ENCODE peak calls at places on chromosome 7, in eight cellular contexts. Q is left lung, I is endodermal cell, N is bronchial epithelial cell, A is fibroblast of lung, V is keratinocyte, J is ascending aorta, W is mesendoderm. C is an unnamed sample.

GRCh38 chr7:46651070-46651469 is 730.0 kb upstream of the IGFBP3 start:
- DNase-seq in Q (no peak), I (no peak), N (peak; percentile 98), A (no peak), V (peak; percentile 92), J (no peak), W (no peak), C (no peak)

GRCh38 chr7:69245646-69246045 is 352.6 kb upstream of the AUTS2 start:
- DNase-seq in Q (no peak), I (no peak), N (no peak), A (no peak), V (no peak), J (no peak), W (peak; percentile 70), C (no peak)

GRCh38 chr7:151094675-151095074 is 8.4 kb downstream of the AGAP3 start:
- DNase-seq in Q (no peak), I (no peak), N (no peak), A (no peak), V (no peak), J (no peak), W (no peak), C (no peak)

GRCh38 chr7:156732091-156732621 is 91.6 kb downstream of the RNF32 start:
- DNase-seq in Q (no peak), I (no peak), N (no peak), A (no peak), V (no peak), J (no peak), W (no peak), C (no peak)

GRCh38 chr7:141286522-141286921 is 212.7 kb downstream of the TMEM178B start:
- DNase-seq in Q (no peak), I (no peak), N (no peak), A (no peak), V (no peak), J (no peak), W (no peak), C (no peak)

GRCh38 chr7:151453326-151453791 is 13.4 kb upstream of the CRYGN start:
- DNase-seq in Q (no peak), I (peak; percentile 56), N (no peak), A (no peak), V (no peak), J (no peak), W (no peak), C (peak; percentile 67)

GRCh38 chr7:30974605-30975256 is 11.0 kb downstream of the GHRHR start:
- DNase-seq in Q (peak; percentile 66), I (peak; percentile 95), N (peak; percentile 48), A (peak; percentile 24), V (no peak), J (peak; percentile 73), W (peak; percentile 83), C (peak; percentile 91)

GRCh38 chr7:91251877-91252276 is 12.4 kb upstream of the FZD1 start:
- DNase-seq in Q (no peak), I (no peak), N (no peak), A (no peak), V (no peak), J (no peak), W (no peak), C (no peak)

GRCh38 chr7:130486114-130486962 is 5.5 kb upstream of the MEST start:
- DNase-seq in Q (peak; percentile 84), I (peak; percentile 96), N (peak; percentile 52), A (peak; percentile 17), V (peak; percentile 15), J (no peak), W (peak; percentile 98), C (peak; percentile 95)

GRCh38 chr7:106862317-106863183 is 2.5 kb upstream of the PIK3CG start:
- DNase-seq in Q (no peak), I (no peak), N (no peak), A (peak; percentile 25), V (no peak), J (no peak), W (no peak), C (no peak)

GRCh38 chr7:28410628-28411578 is 1.4 kb upstream of the CREB5 start:
- DNase-seq in Q (peak; percentile 32), I (peak; percentile 73), N (peak; percentile 89), A (peak; percentile 87), V (no peak), J (peak; percentile 78), W (peak; percentile 72), C (peak; percentile 56)

GRCh38 chr7:23680417-23681405 is 712 bp downstream of the FAM221A start:
- DNase-seq in Q (peak; percentile 69), I (peak; percentile 92), N (peak; percentile 21), A (peak; percentile 60), V (no peak), J (peak; percentile 77), W (peak; percentile 88), C (peak; percentile 80)

GRCh38 chr7:113331155-113331898 is 213.0 kb upstream of the SMIM30 start:
- DNase-seq in Q (no peak), I (peak; percentile 85), N (no peak), A (no peak), V (no peak), J (no peak), W (peak; percentile 73), C (peak; percentile 8)

GRCh38 chr7:149286811-149287400 is 24.9 kb downstream of the ZNF783 start:
- DNase-seq in Q (peak; percentile 19), I (no peak), N (peak; percentile 51), A (no peak), V (no peak), J (no peak), W (no peak), C (no peak)

GRCh38 chr7:21920931-21921330 is 24.8 kb downstream of the CDCA7L start:
- DNase-seq in Q (no peak), I (no peak), N (no peak), A (no peak), V (no peak), J (no peak), W (no peak), C (no peak)

GRCh38 chr7:38580485-38580884 is 50.7 kb downstream of the AMPH start:
- DNase-seq in Q (no peak), I (no peak), N (no peak), A (no peak), V (no peak), J (no peak), W (no peak), C (no peak)

GRCh38 chr7:69162931-69163330 is 435.3 kb upstream of the AUTS2 start:
- DNase-seq in Q (no peak), I (no peak), N (no peak), A (no peak), V (no peak), J (no peak), W (no peak), C (no peak)

GRCh38 chr7:105787071-105787470 is 89.3 kb downstream of the ATXN7L1 start:
- DNase-seq in Q (no peak), I (no peak), N (peak; percentile 87), A (no peak), V (peak; percentile 64), J (no peak), W (no peak), C (no peak)

GRCh38 chr7:94888542-94888941 is 18.9 kb upstream of the PPP1R9A start:
- DNase-seq in Q (no peak), I (no peak), N (peak; percentile 32), A (peak; percentile 14), V (no peak), J (no peak), W (peak; percentile 36), C (no peak)

GRCh38 chr7:129238546-129238945 is 13.7 kb downstream of the AHCYL2 start:
- DNase-seq in Q (no peak), I (no peak), N (no peak), A (no peak), V (no peak), J (no peak), W (no peak), C (no peak)

GRCh38 chr7:121138262-121138933 is 149.9 kb downstream of the CPED1 start:
- DNase-seq in Q (no peak), I (no peak), N (peak; percentile 68), A (peak; percentile 53), V (no peak), J (no peak), W (peak; percentile 30), C (no peak)

GRCh38 chr7:41517771-41518170 is 185.1 kb downstream of the INHBA start:
- DNase-seq in Q (no peak), I (no peak), N (no peak), A (no peak), V (no peak), J (no peak), W (no peak), C (no peak)

GRCh38 chr7:31336202-31337035 is 4.1 kb downstream of the NEUROD6 start:
- DNase-seq in Q (no peak), I (peak; percentile 88), N (no peak), A (no peak), V (no peak), J (no peak), W (peak; percentile 31), C (peak; percentile 85)

GRCh38 chr7:35253182-35253679 is 669 bp downstream of the TBX20 start:
- DNase-seq in Q (no peak), I (peak; percentile 75), N (no peak), A (no peak), V (no peak), J (no peak), W (peak; percentile 54), C (peak; percentile 79)
- H3K4me3 ChIP-seq in Q (no peak overlapping the region), I (peak overlapping the region; percentile 85), N (no peak overlapping the region), A (peak overlapping the region; percentile 42), V (no peak overlapping the region), J (peak overlapping the region; percentile 63), W (peak overlapping the region; percentile 24), C (peak overlapping the region; percentile 50)

DNA sequence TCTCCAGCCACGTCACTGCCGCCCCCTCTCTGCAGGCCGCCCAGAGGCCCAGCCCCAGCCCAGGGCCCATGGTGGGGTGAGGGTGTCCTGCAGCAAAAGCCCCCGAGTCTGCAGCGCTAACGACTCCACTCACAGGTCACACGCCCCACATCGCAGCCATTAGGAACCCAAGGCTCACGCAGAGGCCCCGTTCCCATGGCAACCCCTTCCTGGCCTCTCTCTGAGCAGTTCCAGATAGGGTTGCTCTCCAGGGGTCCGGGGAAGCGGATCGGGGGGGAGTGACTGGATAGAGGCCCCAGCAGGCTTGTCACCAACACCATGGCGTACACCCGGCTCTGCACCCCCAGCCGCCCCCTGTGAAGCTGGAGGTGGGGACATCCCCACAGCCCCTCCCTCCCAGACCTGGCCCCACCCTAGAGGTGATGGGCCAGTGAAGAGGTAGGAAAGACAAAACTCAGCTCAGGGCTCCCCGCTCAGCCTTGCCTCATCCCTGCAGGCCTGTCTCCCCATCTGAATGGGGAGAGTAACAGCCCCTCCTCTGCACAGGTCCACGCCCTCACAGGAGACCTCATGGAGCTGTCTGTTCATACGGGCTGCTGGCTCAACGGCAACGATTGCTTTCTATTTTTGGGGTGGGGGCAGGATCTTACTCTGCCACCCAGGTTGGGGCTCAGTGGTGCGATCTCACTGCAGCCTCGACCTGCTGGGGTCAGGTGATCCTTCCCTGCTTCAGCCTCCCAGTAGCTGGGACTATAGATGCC is 41.2 kb downstream of the TNRC18 start:
- DNase-seq in Q (no peak), I (peak; percentile 87), N (no peak), A (peak; percentile 37), V (no peak), J (no peak), W (peak; percentile 84), C (peak; percentile 91)
- H3K27me3 ChIP-seq in Q (no peaks in the 10 kb centered on the region), I (no peaks in the 10 kb centered on the region), N (no peaks in the 10 kb centered on the region), A (no peaks in the 10 kb centered on the region), V (no peaks in the 10 kb centered on the region), J (no peaks in the 10 kb centered on the region), W (no peaks in the 10 kb centered on the region), C (no peaks in the 10 kb centered on the region)

GRCh38 chr7:6401536-6401935 is 46.2 kb downstream of the DAGLB start:
- DNase-seq in Q (no peak), I (no peak), N (no peak), A (no peak), V (no peak), J (no peak), W (no peak), C (no peak)
- H3K36me3 ChIP-seq in Q (no peaks in the 10 kb centered on the region), I (peaks cover 83% of the 10 kb centered on the region), N (peaks cover 11% of the 10 kb centered on the region), A (peaks cover 16% of the 10 kb centered on the region), V (peaks cover 32% of the 10 kb centered on the region), J (peaks cover 58% of the 10 kb centered on the region), W (peaks cover 22% of the 10 kb centered on the region), C (peaks cover 16% of the 10 kb centered on the region)

GRCh38 chr7:137989127-137989526 is 12.8 kb downstream of the CREB3L2 start:
- DNase-seq in Q (no peak), I (no peak), N (no peak), A (no peak), V (no peak), J (peak; percentile 83), W (no peak), C (no peak)
- H3K4me3 ChIP-seq in Q (no peak overlapping the region), I (no peak overlapping the region), N (no peak overlapping the region), A (no peak overlapping the region), V (no peak overlapping the region), J (peak overlapping the region; percentile 49), W (no peak overlapping the region), C (no peak overlapping the region)

C was measured in H7.